ENCODE peak calls at places on chromosomes 16 and 17, in four cellular contexts. D is colonic mucosa, R is H9, V is transverse colon. X is an unnamed sample.

GRCh38 chr16:84511180-84511800 is 6.8 kb upstream of the MEAK7 start:
- DNase-seq in D (peak; percentile 89), R (peak; percentile 84), V (peak; percentile 88), X (peak; percentile 92)

GRCh38 chr17:72118588-72119279 is 2.1 kb upstream of the SOX9 start:
- DNase-seq in D (peak; percentile 89), R (peak; percentile 84), V (peak; percentile 81), X (peak; percentile 54)

GRCh38 chr17:61400786-61401279 is 1.2 kb downstream of the TBX2 start:
- DNase-seq in D (no peak), R (no peak), V (no peak), X (no peak)

GRCh38 chr17:81463506-81463905 is 49.1 kb downstream of the ACTG1 start:
- DNase-seq in D (no peak), R (no peak), V (no peak), X (no peak)

GRCh38 chr17:74831442-74832146 is 28.1 kb downstream of the GRIN2C start:
- DNase-seq in D (no peak), R (no peak), V (no peak), X (no peak)

GRCh38 chr17:77287432-77288068 is 146.8 kb downstream of the SEC14L1 start:
- DNase-seq in D (peak; percentile 61), R (peak; percentile 83), V (peak; percentile 70), X (no peak)

GRCh38 chr16:66714659-66715307 is 18.2 kb upstream of the CMTM4 start:
- DNase-seq in D (peak; percentile 63), R (no peak), V (peak; percentile 22), X (no peak)

GRCh38 chr16:71407731-71408130 is 34.1 kb downstream of the TLE7 start:
- DNase-seq in D (no peak), R (no peak), V (no peak), X (no peak)

GRCh38 chr16:72073831-72074230 is 10.8 kb downstream of the HPR start:
- DNase-seq in D (no peak), R (no peak), V (no peak), X (no peak)

GRCh38 chr17:7515912-7516610 is 31.9 kb downstream of the POLR2A start:
- DNase-seq in D (peak; percentile 74), R (no peak), V (peak; percentile 71), X (no peak)

GRCh38 chr17:16108858-16109257 is 106.5 kb downstream of the NCOR1 start:
- DNase-seq in D (no peak), R (no peak), V (no peak), X (no peak)

GRCh38 chr17:4479982-4480751 is 18.5 kb upstream of the SPNS2 start:
- DNase-seq in D (peak; percentile 71), R (no peak), V (no peak), X (no peak)

GRCh38 chr17:82645516-82645915 is 2.7 kb downstream of the WDR45B start:
- DNase-seq in D (no peak), R (no peak), V (no peak), X (no peak)

GRCh38 chr17:7835818-7836595 is 2.0 kb downstream of the KDM6B start:
- DNase-seq in D (peak; percentile 85), R (no peak), V (peak; percentile 81), X (peak; percentile 70)

GRCh38 chr16:9909072-9909471 is 273.2 kb downstream of the GRIN2A start:
- DNase-seq in D (no peak), R (no peak), V (no peak), X (no peak)

GRCh38 chr16:72783716-72784320 is 264.1 kb downstream of the ZFHX3 start:
- DNase-seq in D (no peak), R (no peak), V (no peak), X (peak; percentile 7)

GRCh38 chr17:75832164-75832651 is 12.0 kb downstream of the UNC13D start:
- DNase-seq in D (no peak), R (no peak), V (peak; percentile 57), X (peak; percentile 85)

GRCh38 chr17:31499771-31500554 is 108.5 kb downstream of the RAB11FIP4 start:
- DNase-seq in D (no peak), R (peak; percentile 62), V (peak; percentile 36), X (peak; percentile 81)

GRCh38 chr16:84199861-84200260 is 8.9 kb downstream of the ADAD2 start:
- DNase-seq in D (no peak), R (no peak), V (no peak), X (no peak)

GRCh38 chr17:81578561-81579225 is 26.5 kb upstream of the FAAP100 start:
- DNase-seq in D (no peak), R (no peak), V (no peak), X (peak; percentile 54)

GRCh38 chr16:68310441-68311315 is at the start of the genes PRMT7 and SLC7A6OS:
- DNase-seq in D (peak; percentile 96), R (peak; percentile 93), V (peak; percentile 93), X (peak; percentile 96)

GRCh38 chr17:31654936-31655335 is 204.1 kb downstream of the COPRS start:
- DNase-seq in D (no peak), R (no peak), V (no peak), X (peak; percentile 51)

GRCh38 chr16:2818278-2818876 is 1.3 kb downstream of the PRSS21 start:
- DNase-seq in D (no peak), R (no peak), V (peak; percentile 5), X (no peak)

GRCh38 chr17:42985225-42985624 is 4.9 kb downstream of the RUNDC1 start:
- DNase-seq in D (no peak), R (no peak), V (no peak), X (no peak)

GRCh38 chr17:9577402-9577709 is 914 bp downstream of the CFAP52 start:
- DNase-seq in D (no peak), R (no peak), V (no peak), X (no peak)
- TF ChIP-seq CTCF in D (no peak), R (no peak), V (no peak), X (peak; percentile 58)

GRCh38 chr16:31267332-31268032 is 7.7 kb downstream of the ITGAM start:
- DNase-seq in D (no peak), R (peak; percentile 22), V (no peak), X (no peak)

GRCh38 chr16:31262084-31262483 is 2.3 kb downstream of the ITGAM start:
- DNase-seq in D (no peak), R (no peak), V (no peak), X (no peak)

GRCh38 chr16:31268033-31268365 is 8.2 kb downstream of the ITGAM start:
- DNase-seq in D (no peak), R (peak; percentile 14), V (no peak), X (no peak)

GRCh38 chr16:31268891-31269290 is 9.1 kb downstream of the ITGAM start:
- DNase-seq in D (no peak), R (peak; percentile 18), V (no peak), X (no peak)

GRCh38 chr16:31265329-31266245 is 5.8 kb downstream of the ITGAM start:
- DNase-seq in D (no peak), R (peak; percentile 60), V (no peak), X (peak; percentile 92)
- TF ChIP-seq CTCF in D (no peak), R (peak; percentile 32), V (no peak), X (no peak)

GRCh38 chr16:80344570-80344969 is 196.2 kb upstream of the DYNLRB2 start:
- DNase-seq in D (no peak), R (no peak), V (no peak), X (no peak)

GRCh38 chr16:80346160-80346632 is 194.6 kb upstream of the DYNLRB2 start:
- DNase-seq in D (no peak), R (no peak), V (no peak), X (no peak)

GRCh38 chr16:80337786-80338185 is 203.0 kb upstream of the DYNLRB2 start:
- DNase-seq in D (no peak), R (no peak), V (no peak), X (no peak)

GRCh38 chr16:80347002-80347401 is 193.8 kb upstream of the DYNLRB2 start:
- DNase-seq in D (no peak), R (no peak), V (no peak), X (no peak)

DNA sequence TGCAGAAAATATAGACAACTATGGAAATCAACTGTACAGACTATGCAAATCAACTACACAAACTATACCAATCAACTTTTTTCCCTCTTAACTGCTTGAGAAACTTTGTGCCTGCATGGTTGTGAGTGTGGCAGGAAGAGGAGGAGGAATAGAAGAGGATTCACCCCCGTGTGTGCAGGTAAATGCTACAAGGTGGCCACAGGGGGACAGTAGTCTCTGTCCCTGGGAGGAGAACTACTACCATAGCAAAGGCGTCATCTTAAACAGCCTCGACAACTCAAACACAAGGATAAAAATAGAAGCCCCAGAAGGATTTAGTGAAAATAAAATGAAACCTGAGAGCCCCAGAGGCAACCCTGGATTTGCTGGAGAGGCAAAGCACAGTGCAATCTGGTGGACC is 199.6 kb upstream of the DYNLRB2 start:
- DNase-seq in D (no peak), R (peak; percentile 43), V (no peak), X (no peak)
- TF ChIP-seq CTCF in D (no peak), R (peak; percentile 58), V (no peak), X (no peak)

DNA sequence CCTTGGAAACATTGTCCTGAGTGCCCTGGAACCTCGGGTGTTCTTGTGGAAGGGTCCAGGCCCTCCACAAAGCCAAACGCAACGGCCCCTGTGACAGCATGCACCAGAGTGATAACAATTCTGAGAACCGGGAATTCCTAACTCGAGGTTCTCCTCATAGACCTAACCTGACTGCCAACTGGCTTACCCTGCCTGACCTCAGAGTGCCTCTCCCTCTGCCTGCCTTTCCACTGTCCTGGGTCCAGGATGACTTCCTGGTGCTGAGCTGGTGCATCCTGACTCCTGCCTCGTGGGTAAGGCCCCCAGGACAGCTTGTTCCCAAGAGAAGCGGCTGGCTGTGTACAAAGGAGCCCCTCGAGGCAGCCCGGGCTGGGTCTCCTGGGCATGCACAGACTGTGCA is 51.8 kb downstream of the SRL start:
- DNase-seq in D (no peak), R (no peak), V (no peak), X (no peak)
- TF ChIP-seq CTCF in D (no peak), R (no peak), V (no peak), X (no peak)

DNA sequence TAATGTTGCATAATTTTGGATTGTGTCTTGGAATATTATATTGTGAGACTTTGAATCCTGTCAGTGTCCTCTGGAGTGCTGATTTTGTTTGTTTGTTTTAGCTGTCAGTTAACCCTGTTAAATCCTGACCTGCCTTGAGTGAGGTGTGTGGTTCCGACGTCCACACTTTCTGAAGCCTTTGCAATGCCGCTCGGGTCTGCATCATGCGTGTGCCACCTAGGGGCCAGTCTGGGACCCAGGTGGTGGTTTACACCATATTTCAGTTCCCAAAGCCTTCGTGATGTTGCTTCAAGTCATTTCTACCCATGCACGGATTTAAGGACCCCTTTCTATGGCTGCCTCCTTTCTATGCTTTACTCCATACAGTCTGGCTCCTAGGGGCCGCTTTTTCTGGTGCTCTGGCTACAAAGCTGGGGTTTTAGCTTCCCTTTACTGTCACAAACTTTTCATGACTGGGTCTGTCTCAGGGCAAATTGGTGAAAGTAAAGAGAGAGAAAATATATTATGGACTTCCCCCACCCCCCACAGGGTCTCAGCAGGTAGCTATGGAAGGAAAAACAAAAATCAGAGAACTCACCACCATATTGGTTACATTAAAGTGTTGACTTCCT is 11.4 kb upstream of the OR4D1 start:
- DNase-seq in D (no peak), R (peak; percentile 60), V (no peak), X (no peak)
- TF ChIP-seq CTCF in D (no peak), R (peak; percentile 66), V (no peak), X (no peak)